ENCODE peak calls at places on chromosomes 3 and 15, in nine cellular contexts. One of them, this sample, is unnamed.

GRCh38 chr15:76973362-76973743 is 21.6 kb upstream of the PSTPIP1 start:
- DNase-seq in nucleus accumbens: no peak
- DNase-seq in activated T-helper 9 cell treated with anti-CD3 and anti-CD28 coated beads, Interleukin-2, amount 50 U/mL, for 16 hours: peak
- DNase-seq in mucosa of gallbladder: no peak
- DNase-seq in amniotic stem cell: no peak
- DNase-seq in HFFc6: no peak
- DNase-seq in GM23338: peak
- DNase-seq in hepatocyte: no peak
- DNase-seq in stimulated activated CD4-positive, alpha-beta T cell treated with anti-CD3 and anti-CD28 coated beads, Interleukin-15, amount 100 ng/mL, for 1 hour: peak
- DNase-seq in this sample: peak

GRCh38 chr3:18423401-18424212 is 1.5 kb downstream of the SATB1 start:
- DNase-seq in nucleus accumbens: no peak
- DNase-seq in activated T-helper 9 cell treated with anti-CD3 and anti-CD28 coated beads, Interleukin-2, amount 50 U/mL, for 16 hours: no peak
- DNase-seq in mucosa of gallbladder: peak
- DNase-seq in amniotic stem cell: no peak
- DNase-seq in HFFc6: peak
- DNase-seq in GM23338: peak
- DNase-seq in hepatocyte: peak
- DNase-seq in stimulated activated CD4-positive, alpha-beta T cell treated with anti-CD3 and anti-CD28 coated beads, Interleukin-15, amount 100 ng/mL, for 1 hour: peak
- DNase-seq in this sample: peak

GRCh38 chr3:151439652-151440125 is 21.2 kb downstream of the IGSF10 start:
- DNase-seq in nucleus accumbens: no peak
- DNase-seq in activated T-helper 9 cell treated with anti-CD3 and anti-CD28 coated beads, Interleukin-2, amount 50 U/mL, for 16 hours: no peak
- DNase-seq in mucosa of gallbladder: peak
- DNase-seq in amniotic stem cell: peak
- DNase-seq in HFFc6: peak
- DNase-seq in GM23338: peak
- DNase-seq in hepatocyte: peak
- DNase-seq in stimulated activated CD4-positive, alpha-beta T cell treated with anti-CD3 and anti-CD28 coated beads, Interleukin-15, amount 100 ng/mL, for 1 hour: no peak
- DNase-seq in this sample: peak

GRCh38 chr15:73305331-73306211 is 63.2 kb downstream of the HCN4 start:
- DNase-seq in nucleus accumbens: peak
- DNase-seq in activated T-helper 9 cell treated with anti-CD3 and anti-CD28 coated beads, Interleukin-2, amount 50 U/mL, for 16 hours: no peak
- DNase-seq in mucosa of gallbladder: no peak
- DNase-seq in amniotic stem cell: peak
- DNase-seq in HFFc6: peak
- DNase-seq in GM23338: peak
- DNase-seq in hepatocyte: peak
- DNase-seq in stimulated activated CD4-positive, alpha-beta T cell treated with anti-CD3 and anti-CD28 coated beads, Interleukin-15, amount 100 ng/mL, for 1 hour: no peak
- DNase-seq in this sample: peak

GRCh38 chr15:67072951-67073350 is 7.5 kb downstream of the SMAD3 start:
- DNase-seq in nucleus accumbens: no peak
- DNase-seq in activated T-helper 9 cell treated with anti-CD3 and anti-CD28 coated beads, Interleukin-2, amount 50 U/mL, for 16 hours: no peak
- DNase-seq in mucosa of gallbladder: no peak
- DNase-seq in amniotic stem cell: no peak
- DNase-seq in HFFc6: no peak
- DNase-seq in GM23338: no peak
- DNase-seq in hepatocyte: no peak
- DNase-seq in stimulated activated CD4-positive, alpha-beta T cell treated with anti-CD3 and anti-CD28 coated beads, Interleukin-15, amount 100 ng/mL, for 1 hour: no peak
- DNase-seq in this sample: peak

GRCh38 chr3:179666030-179666429 is 13.2 kb downstream of the USP13 start:
- DNase-seq in nucleus accumbens: no peak
- DNase-seq in activated T-helper 9 cell treated with anti-CD3 and anti-CD28 coated beads, Interleukin-2, amount 50 U/mL, for 16 hours: no peak
- DNase-seq in mucosa of gallbladder: no peak
- DNase-seq in amniotic stem cell: no peak
- DNase-seq in HFFc6: no peak
- DNase-seq in GM23338: no peak
- DNase-seq in hepatocyte: no peak
- DNase-seq in stimulated activated CD4-positive, alpha-beta T cell treated with anti-CD3 and anti-CD28 coated beads, Interleukin-15, amount 100 ng/mL, for 1 hour: no peak
- DNase-seq in this sample: no peak

GRCh38 chr15:85504739-85505676 is 124.6 kb downstream of the AKAP13 start:
- DNase-seq in nucleus accumbens: no peak
- DNase-seq in activated T-helper 9 cell treated with anti-CD3 and anti-CD28 coated beads, Interleukin-2, amount 50 U/mL, for 16 hours: peak
- DNase-seq in mucosa of gallbladder: peak
- DNase-seq in amniotic stem cell: peak
- DNase-seq in HFFc6: peak
- DNase-seq in GM23338: peak
- DNase-seq in hepatocyte: peak
- DNase-seq in stimulated activated CD4-positive, alpha-beta T cell treated with anti-CD3 and anti-CD28 coated beads, Interleukin-15, amount 100 ng/mL, for 1 hour: no peak
- DNase-seq in this sample: peak

GRCh38 chr3:8994226-8994625 is 31.0 kb upstream of the RAD18 start:
- DNase-seq in nucleus accumbens: no peak
- DNase-seq in activated T-helper 9 cell treated with anti-CD3 and anti-CD28 coated beads, Interleukin-2, amount 50 U/mL, for 16 hours: no peak
- DNase-seq in mucosa of gallbladder: no peak
- DNase-seq in amniotic stem cell: no peak
- DNase-seq in HFFc6: no peak
- DNase-seq in GM23338: no peak
- DNase-seq in hepatocyte: no peak
- DNase-seq in stimulated activated CD4-positive, alpha-beta T cell treated with anti-CD3 and anti-CD28 coated beads, Interleukin-15, amount 100 ng/mL, for 1 hour: no peak
- DNase-seq in this sample: no peak

GRCh38 chr15:92454525-92455105 is 60.9 kb downstream of the ST8SIA2 start:
- DNase-seq in nucleus accumbens: no peak
- DNase-seq in activated T-helper 9 cell treated with anti-CD3 and anti-CD28 coated beads, Interleukin-2, amount 50 U/mL, for 16 hours: no peak
- DNase-seq in mucosa of gallbladder: no peak
- DNase-seq in amniotic stem cell: no peak
- DNase-seq in HFFc6: no peak
- DNase-seq in GM23338: no peak
- DNase-seq in hepatocyte: no peak
- DNase-seq in stimulated activated CD4-positive, alpha-beta T cell treated with anti-CD3 and anti-CD28 coated beads, Interleukin-15, amount 100 ng/mL, for 1 hour: no peak
- DNase-seq in this sample: no peak

GRCh38 chr15:78988361-78988911 is 43.6 kb upstream of the CTSH start:
- DNase-seq in nucleus accumbens: no peak
- DNase-seq in activated T-helper 9 cell treated with anti-CD3 and anti-CD28 coated beads, Interleukin-2, amount 50 U/mL, for 16 hours: no peak
- DNase-seq in mucosa of gallbladder: peak
- DNase-seq in amniotic stem cell: peak
- DNase-seq in HFFc6: peak
- DNase-seq in GM23338: no peak
- DNase-seq in hepatocyte: peak
- DNase-seq in stimulated activated CD4-positive, alpha-beta T cell treated with anti-CD3 and anti-CD28 coated beads, Interleukin-15, amount 100 ng/mL, for 1 hour: no peak
- DNase-seq in this sample: peak

GRCh38 chr3:141366285-141367037 is 1.8 kb upstream of the ZBTB38 start:
- DNase-seq in nucleus accumbens: no peak
- DNase-seq in activated T-helper 9 cell treated with anti-CD3 and anti-CD28 coated beads, Interleukin-2, amount 50 U/mL, for 16 hours: no peak
- DNase-seq in mucosa of gallbladder: no peak
- DNase-seq in amniotic stem cell: peak
- DNase-seq in HFFc6: peak
- DNase-seq in GM23338: no peak
- DNase-seq in hepatocyte: peak
- DNase-seq in stimulated activated CD4-positive, alpha-beta T cell treated with anti-CD3 and anti-CD28 coated beads, Interleukin-15, amount 100 ng/mL, for 1 hour: no peak
- DNase-seq in this sample: peak

GRCh38 chr3:61571516-61572336 is 10.4 kb downstream of the PTPRG start:
- DNase-seq in nucleus accumbens: no peak
- DNase-seq in activated T-helper 9 cell treated with anti-CD3 and anti-CD28 coated beads, Interleukin-2, amount 50 U/mL, for 16 hours: no peak
- DNase-seq in mucosa of gallbladder: no peak
- DNase-seq in amniotic stem cell: peak
- DNase-seq in HFFc6: peak
- DNase-seq in GM23338: peak
- DNase-seq in hepatocyte: no peak
- DNase-seq in stimulated activated CD4-positive, alpha-beta T cell treated with anti-CD3 and anti-CD28 coated beads, Interleukin-15, amount 100 ng/mL, for 1 hour: no peak
- DNase-seq in this sample: no peak

GRCh38 chr3:145145461-145145860 is 1015.5 kb downstream of the PLOD2 start:
- DNase-seq in nucleus accumbens: no peak
- DNase-seq in activated T-helper 9 cell treated with anti-CD3 and anti-CD28 coated beads, Interleukin-2, amount 50 U/mL, for 16 hours: no peak
- DNase-seq in mucosa of gallbladder: no peak
- DNase-seq in amniotic stem cell: no peak
- DNase-seq in HFFc6: no peak
- DNase-seq in GM23338: no peak
- DNase-seq in hepatocyte: no peak
- DNase-seq in stimulated activated CD4-positive, alpha-beta T cell treated with anti-CD3 and anti-CD28 coated beads, Interleukin-15, amount 100 ng/mL, for 1 hour: no peak
- DNase-seq in this sample: peak

GRCh38 chr3:150699068-150699635 is 4.6 kb downstream of the ERICH6 start:
- DNase-seq in nucleus accumbens: no peak
- DNase-seq in activated T-helper 9 cell treated with anti-CD3 and anti-CD28 coated beads, Interleukin-2, amount 50 U/mL, for 16 hours: no peak
- DNase-seq in mucosa of gallbladder: no peak
- DNase-seq in amniotic stem cell: no peak
- DNase-seq in HFFc6: peak
- DNase-seq in GM23338: no peak
- DNase-seq in hepatocyte: no peak
- DNase-seq in stimulated activated CD4-positive, alpha-beta T cell treated with anti-CD3 and anti-CD28 coated beads, Interleukin-15, amount 100 ng/mL, for 1 hour: no peak
- DNase-seq in this sample: peak

GRCh38 chr15:48582472-48583235 is 62.9 kb downstream of the FBN1 start:
- DNase-seq in nucleus accumbens: no peak
- DNase-seq in activated T-helper 9 cell treated with anti-CD3 and anti-CD28 coated beads, Interleukin-2, amount 50 U/mL, for 16 hours: no peak
- DNase-seq in mucosa of gallbladder: no peak
- DNase-seq in amniotic stem cell: peak
- DNase-seq in HFFc6: no peak
- DNase-seq in GM23338: no peak
- DNase-seq in hepatocyte: no peak
- DNase-seq in stimulated activated CD4-positive, alpha-beta T cell treated with anti-CD3 and anti-CD28 coated beads, Interleukin-15, amount 100 ng/mL, for 1 hour: no peak
- DNase-seq in this sample: peak

GRCh38 chr15:78651007-78651406 is 10.0 kb upstream of the CHRNB4 start:
- DNase-seq in nucleus accumbens: no peak
- DNase-seq in activated T-helper 9 cell treated with anti-CD3 and anti-CD28 coated beads, Interleukin-2, amount 50 U/mL, for 16 hours: no peak
- DNase-seq in mucosa of gallbladder: no peak
- DNase-seq in amniotic stem cell: no peak
- DNase-seq in HFFc6: no peak
- DNase-seq in GM23338: no peak
- DNase-seq in hepatocyte: no peak
- DNase-seq in stimulated activated CD4-positive, alpha-beta T cell treated with anti-CD3 and anti-CD28 coated beads, Interleukin-15, amount 100 ng/mL, for 1 hour: no peak
- DNase-seq in this sample: no peak

GRCh38 chr3:128366652-128367051 is 100.0 kb downstream of the DNAJB8 start:
- DNase-seq in nucleus accumbens: no peak
- DNase-seq in activated T-helper 9 cell treated with anti-CD3 and anti-CD28 coated beads, Interleukin-2, amount 50 U/mL, for 16 hours: no peak
- DNase-seq in mucosa of gallbladder: no peak
- DNase-seq in amniotic stem cell: no peak
- DNase-seq in HFFc6: no peak
- DNase-seq in GM23338: no peak
- DNase-seq in hepatocyte: no peak
- DNase-seq in stimulated activated CD4-positive, alpha-beta T cell treated with anti-CD3 and anti-CD28 coated beads, Interleukin-15, amount 100 ng/mL, for 1 hour: no peak
- DNase-seq in this sample: no peak

GRCh38 chr3:3631114-3631513 is 168.1 kb upstream of the LRRN1 start:
- DNase-seq in nucleus accumbens: no peak
- DNase-seq in activated T-helper 9 cell treated with anti-CD3 and anti-CD28 coated beads, Interleukin-2, amount 50 U/mL, for 16 hours: no peak
- DNase-seq in mucosa of gallbladder: no peak
- DNase-seq in amniotic stem cell: no peak
- DNase-seq in HFFc6: no peak
- DNase-seq in GM23338: no peak
- DNase-seq in hepatocyte: no peak
- DNase-seq in stimulated activated CD4-positive, alpha-beta T cell treated with anti-CD3 and anti-CD28 coated beads, Interleukin-15, amount 100 ng/mL, for 1 hour: no peak
- DNase-seq in this sample: no peak

GRCh38 chr3:53162672-53163458 is 1.9 kb downstream of the PRKCD start:
- DNase-seq in nucleus accumbens: peak
- DNase-seq in activated T-helper 9 cell treated with anti-CD3 and anti-CD28 coated beads, Interleukin-2, amount 50 U/mL, for 16 hours: peak
- DNase-seq in mucosa of gallbladder: peak
- DNase-seq in amniotic stem cell: no peak
- DNase-seq in HFFc6: no peak
- DNase-seq in GM23338: no peak
- DNase-seq in hepatocyte: peak
- DNase-seq in stimulated activated CD4-positive, alpha-beta T cell treated with anti-CD3 and anti-CD28 coated beads, Interleukin-15, amount 100 ng/mL, for 1 hour: peak
- DNase-seq in this sample: peak

GRCh38 chr3:97515076-97515475 is 249.5 kb upstream of the ARL6 start:
- DNase-seq in nucleus accumbens: no peak
- DNase-seq in activated T-helper 9 cell treated with anti-CD3 and anti-CD28 coated beads, Interleukin-2, amount 50 U/mL, for 16 hours: no peak
- DNase-seq in mucosa of gallbladder: no peak
- DNase-seq in amniotic stem cell: no peak
- DNase-seq in HFFc6: no peak
- DNase-seq in GM23338: no peak
- DNase-seq in hepatocyte: no peak
- DNase-seq in stimulated activated CD4-positive, alpha-beta T cell treated with anti-CD3 and anti-CD28 coated beads, Interleukin-15, amount 100 ng/mL, for 1 hour: no peak
- DNase-seq in this sample: no peak

GRCh38 chr3:49618412-49618811 is 55.7 kb upstream of the APEH start:
- DNase-seq in nucleus accumbens: no peak
- DNase-seq in activated T-helper 9 cell treated with anti-CD3 and anti-CD28 coated beads, Interleukin-2, amount 50 U/mL, for 16 hours: no peak
- DNase-seq in mucosa of gallbladder: no peak
- DNase-seq in amniotic stem cell: no peak
- DNase-seq in HFFc6: no peak
- DNase-seq in GM23338: peak
- DNase-seq in hepatocyte: no peak
- DNase-seq in stimulated activated CD4-positive, alpha-beta T cell treated with anti-CD3 and anti-CD28 coated beads, Interleukin-15, amount 100 ng/mL, for 1 hour: no peak
- DNase-seq in this sample: no peak

GRCh38 chr3:5806192-5806591 is 618.7 kb downstream of the EDEM1 start:
- DNase-seq in nucleus accumbens: no peak
- DNase-seq in activated T-helper 9 cell treated with anti-CD3 and anti-CD28 coated beads, Interleukin-2, amount 50 U/mL, for 16 hours: no peak
- DNase-seq in mucosa of gallbladder: peak
- DNase-seq in amniotic stem cell: no peak
- DNase-seq in HFFc6: no peak
- DNase-seq in GM23338: no peak
- DNase-seq in hepatocyte: peak
- DNase-seq in stimulated activated CD4-positive, alpha-beta T cell treated with anti-CD3 and anti-CD28 coated beads, Interleukin-15, amount 100 ng/mL, for 1 hour: no peak
- DNase-seq in this sample: no peak

GRCh38 chr3:175898194-175898593 is 1039.1 kb downstream of the NAALADL2 start:
- DNase-seq in nucleus accumbens: no peak
- DNase-seq in activated T-helper 9 cell treated with anti-CD3 and anti-CD28 coated beads, Interleukin-2, amount 50 U/mL, for 16 hours: no peak
- DNase-seq in mucosa of gallbladder: no peak
- DNase-seq in amniotic stem cell: no peak
- DNase-seq in HFFc6: no peak
- DNase-seq in GM23338: no peak
- DNase-seq in hepatocyte: no peak
- DNase-seq in stimulated activated CD4-positive, alpha-beta T cell treated with anti-CD3 and anti-CD28 coated beads, Interleukin-15, amount 100 ng/mL, for 1 hour: no peak
- DNase-seq in this sample: no peak

GRCh38 chr3:102553876-102554275 is 119.1 kb downstream of the ZPLD1 start:
- DNase-seq in nucleus accumbens: no peak
- DNase-seq in activated T-helper 9 cell treated with anti-CD3 and anti-CD28 coated beads, Interleukin-2, amount 50 U/mL, for 16 hours: no peak
- DNase-seq in mucosa of gallbladder: no peak
- DNase-seq in amniotic stem cell: no peak
- DNase-seq in HFFc6: no peak
- DNase-seq in GM23338: no peak
- DNase-seq in hepatocyte: no peak
- DNase-seq in stimulated activated CD4-positive, alpha-beta T cell treated with anti-CD3 and anti-CD28 coated beads, Interleukin-15, amount 100 ng/mL, for 1 hour: no peak
- DNase-seq in this sample: no peak

GRCh38 chr15:69158201-69158842 is 2.1 kb upstream of the GLCE start:
- DNase-seq in nucleus accumbens: no peak
- DNase-seq in activated T-helper 9 cell treated with anti-CD3 and anti-CD28 coated beads, Interleukin-2, amount 50 U/mL, for 16 hours: no peak
- DNase-seq in mucosa of gallbladder: no peak
- DNase-seq in amniotic stem cell: no peak
- DNase-seq in HFFc6: no peak
- DNase-seq in GM23338: no peak
- DNase-seq in hepatocyte: no peak
- DNase-seq in stimulated activated CD4-positive, alpha-beta T cell treated with anti-CD3 and anti-CD28 coated beads, Interleukin-15, amount 100 ng/mL, for 1 hour: no peak
- DNase-seq in this sample: no peak

GRCh38 chr3:117846238-117846637 is 1136.7 kb downstream of the TUSC7 start:
- DNase-seq in nucleus accumbens: no peak
- DNase-seq in activated T-helper 9 cell treated with anti-CD3 and anti-CD28 coated beads, Interleukin-2, amount 50 U/mL, for 16 hours: no peak
- DNase-seq in mucosa of gallbladder: no peak
- DNase-seq in amniotic stem cell: no peak
- DNase-seq in HFFc6: no peak
- DNase-seq in GM23338: no peak
- DNase-seq in hepatocyte: no peak
- DNase-seq in stimulated activated CD4-positive, alpha-beta T cell treated with anti-CD3 and anti-CD28 coated beads, Interleukin-15, amount 100 ng/mL, for 1 hour: no peak
- DNase-seq in this sample: peak

GRCh38 chr3:53068176-53068575 is 22.3 kb upstream of the SFMBT1 start:
- DNase-seq in nucleus accumbens: no peak
- DNase-seq in activated T-helper 9 cell treated with anti-CD3 and anti-CD28 coated beads, Interleukin-2, amount 50 U/mL, for 16 hours: no peak
- DNase-seq in mucosa of gallbladder: no peak
- DNase-seq in amniotic stem cell: no peak
- DNase-seq in HFFc6: no peak
- DNase-seq in GM23338: no peak
- DNase-seq in hepatocyte: no peak
- DNase-seq in stimulated activated CD4-positive, alpha-beta T cell treated with anti-CD3 and anti-CD28 coated beads, Interleukin-15, amount 100 ng/mL, for 1 hour: no peak
- DNase-seq in this sample: no peak

GRCh38 chr3:23075478-23075877 is 127.6 kb upstream of the UBE2E2 start:
- DNase-seq in nucleus accumbens: no peak
- DNase-seq in activated T-helper 9 cell treated with anti-CD3 and anti-CD28 coated beads, Interleukin-2, amount 50 U/mL, for 16 hours: no peak
- DNase-seq in mucosa of gallbladder: no peak
- DNase-seq in amniotic stem cell: no peak
- DNase-seq in HFFc6: peak
- DNase-seq in GM23338: no peak
- DNase-seq in hepatocyte: no peak
- DNase-seq in stimulated activated CD4-positive, alpha-beta T cell treated with anti-CD3 and anti-CD28 coated beads, Interleukin-15, amount 100 ng/mL, for 1 hour: no peak
- DNase-seq in this sample: no peak

GRCh38 chr3:171553085-171553484 is 92.9 kb upstream of the TNIK start:
- DNase-seq in nucleus accumbens: no peak
- DNase-seq in activated T-helper 9 cell treated with anti-CD3 and anti-CD28 coated beads, Interleukin-2, amount 50 U/mL, for 16 hours: no peak
- DNase-seq in mucosa of gallbladder: no peak
- DNase-seq in amniotic stem cell: no peak
- DNase-seq in HFFc6: no peak
- DNase-seq in GM23338: no peak
- DNase-seq in hepatocyte: no peak
- DNase-seq in stimulated activated CD4-positive, alpha-beta T cell treated with anti-CD3 and anti-CD28 coated beads, Interleukin-15, amount 100 ng/mL, for 1 hour: no peak
- DNase-seq in this sample: no peak

GRCh38 chr3:171982829-171983228 is 56.5 kb upstream of the FNDC3B start:
- DNase-seq in nucleus accumbens: no peak
- DNase-seq in activated T-helper 9 cell treated with anti-CD3 and anti-CD28 coated beads, Interleukin-2, amount 50 U/mL, for 16 hours: no peak
- DNase-seq in mucosa of gallbladder: no peak
- DNase-seq in amniotic stem cell: no peak
- DNase-seq in HFFc6: peak
- DNase-seq in GM23338: no peak
- DNase-seq in hepatocyte: peak
- DNase-seq in stimulated activated CD4-positive, alpha-beta T cell treated with anti-CD3 and anti-CD28 coated beads, Interleukin-15, amount 100 ng/mL, for 1 hour: no peak
- DNase-seq in this sample: peak

GRCh38 chr3:152348436-152349177 is 79.9 kb downstream of the MBNL1 start:
- DNase-seq in nucleus accumbens: no peak
- DNase-seq in activated T-helper 9 cell treated with anti-CD3 and anti-CD28 coated beads, Interleukin-2, amount 50 U/mL, for 16 hours: no peak
- DNase-seq in mucosa of gallbladder: no peak
- DNase-seq in amniotic stem cell: no peak
- DNase-seq in HFFc6: no peak
- DNase-seq in GM23338: no peak
- DNase-seq in hepatocyte: no peak
- DNase-seq in stimulated activated CD4-positive, alpha-beta T cell treated with anti-CD3 and anti-CD28 coated beads, Interleukin-15, amount 100 ng/mL, for 1 hour: no peak
- DNase-seq in this sample: no peak

This sample was measured in mesenchymal stem cell.